ENCODE peak calls at places on chromosomes 16 and 17, in eight cellular contexts. X, M, Q, G, S, E, H and V are unnamed samples.

GRCh38 chr17:81543339-81543675 is 8.8 kb downstream of the FAAP100 start:
- DNase-seq in X (no peak), M (no peak), Q (peak; percentile 42), G (no peak), S (no peak), E (no peak), H (no peak), V (no peak)

GRCh38 chr16:56225013-56225742 is 33.9 kb downstream of the GNAO1 start:
- DNase-seq in X (no peak), M (no peak), Q (no peak), G (no peak), S (no peak), E (no peak), H (no peak), V (no peak)

GRCh38 chr17:63276821-63277220 is 169.3 kb downstream of the CYB561 start:
- DNase-seq in X (no peak), M (no peak), Q (no peak), G (no peak), S (no peak), E (no peak), H (no peak), V (no peak)

GRCh38 chr17:77231076-77231871 is 90.5 kb downstream of the SEC14L1 start:
- DNase-seq in X (no peak), M (no peak), Q (no peak), G (no peak), S (no peak), E (no peak), H (no peak), V (no peak)

GRCh38 chr17:44820631-44821196 is 9.4 kb downstream of the GJC1 start:
- DNase-seq in X (no peak), M (peak; percentile 96), Q (no peak), G (peak; percentile 27), S (peak; percentile 89), E (peak; percentile 91), H (peak; percentile 70), V (no peak)

GRCh38 chr17:78013683-78014467 is 55.4 kb downstream of the TNRC6C start:
- DNase-seq in X (peak; percentile 40), M (peak; percentile 56), Q (no peak), G (peak; percentile 52), S (peak; percentile 61), E (peak; percentile 93), H (peak; percentile 68), V (no peak)

GRCh38 chr17:71208111-71208704 is 912.6 kb upstream of the SOX9 start:
- DNase-seq in X (no peak), M (no peak), Q (no peak), G (no peak), S (peak; percentile 88), E (no peak), H (no peak), V (no peak)

GRCh38 chr16:68368602-68368944 is 57.8 kb downstream of the PRMT7 start:
- DNase-seq in X (peak; percentile 46), M (no peak), Q (no peak), G (no peak), S (no peak), E (no peak), H (no peak), V (no peak)

GRCh38 chr16:89582614-89583196 is 7.1 kb downstream of the CPNE7 start:
- DNase-seq in X (no peak), M (no peak), Q (no peak), G (no peak), S (no peak), E (no peak), H (no peak), V (no peak)

GRCh38 chr17:82978765-82979349 is 100.6 kb upstream of the METRNL start:
- DNase-seq in X (no peak), M (no peak), Q (no peak), G (no peak), S (no peak), E (no peak), H (no peak), V (no peak)

GRCh38 chr16:77856455-77857138 is 68.2 kb downstream of the VAT1L start:
- DNase-seq in X (no peak), M (no peak), Q (no peak), G (no peak), S (no peak), E (no peak), H (no peak), V (no peak)

GRCh38 chr17:66492500-66493123 is 190.2 kb downstream of the PRKCA start:
- DNase-seq in X (no peak), M (no peak), Q (no peak), G (no peak), S (no peak), E (no peak), H (no peak), V (no peak)

GRCh38 chr16:81181013-81181720 is 57.3 kb upstream of the BCO1 start:
- DNase-seq in X (no peak), M (peak; percentile 97), Q (peak; percentile 81), G (peak; percentile 38), S (peak; percentile 98), E (peak; percentile 96), H (no peak), V (peak; percentile 92)

GRCh38 chr16:873243-873661 is 72.7 kb upstream of the GNG13 start:
- DNase-seq in X (no peak), M (no peak), Q (peak; percentile 12), G (no peak), S (no peak), E (no peak), H (no peak), V (no peak)

GRCh38 chr16:79915264-79916160 is 315.0 kb upstream of the MAF start:
- DNase-seq in X (no peak), M (no peak), Q (no peak), G (no peak), S (no peak), E (no peak), H (no peak), V (no peak)

GRCh38 chr16:5633845-5634440 is 536.3 kb upstream of the EEF2KMT start:
- DNase-seq in X (no peak), M (peak; percentile 11), Q (no peak), G (peak; percentile 10), S (peak; percentile 16), E (peak; percentile 28), H (no peak), V (no peak)

GRCh38 chr17:64040201-64040600 is 19.8 kb upstream of the ICAM2 start:
- DNase-seq in X (no peak), M (no peak), Q (no peak), G (no peak), S (no peak), E (no peak), H (no peak), V (no peak)

GRCh38 chr16:22001591-22001990 is 675 bp upstream of the PDZD9 start:
- DNase-seq in X (no peak), M (peak; percentile 72), Q (no peak), G (no peak), S (peak; percentile 87), E (peak; percentile 11), H (no peak), V (no peak)

GRCh38 chr17:51598824-51599223 is 338.5 kb downstream of the UTP18 start:
- DNase-seq in X (no peak), M (no peak), Q (no peak), G (no peak), S (no peak), E (no peak), H (no peak), V (no peak)

GRCh38 chr17:38921756-38922411 is 3.5 kb upstream of the LASP1NB start:
- DNase-seq in X (no peak), M (no peak), Q (no peak), G (no peak), S (no peak), E (no peak), H (peak; percentile 19), V (no peak)

GRCh38 chr17:75033346-75034235 is 13.2 kb downstream of the ATP5PD start:
- DNase-seq in X (peak; percentile 97), M (peak; percentile 89), Q (peak; percentile 90), G (peak; percentile 93), S (peak; percentile 93), E (peak; percentile 96), H (peak; percentile 95), V (peak; percentile 76)